ENCODE peak calls at places on chromosomes 12 and 14, in nine cellular contexts. M is activated T-helper 1 cell treated with anti-CD3 and anti-CD28 coated beads, Interleukin-12 subunit alpha, Interleukin-12 subunit beta, Interleukin-2, Interleukin-4 antibody, amounts not matched to agents 30 ng/mL and 10 ng/mL and 1 ng/mL, durations not matched to agents 14 hours and 24 hours and 36 hours; J is NCI-H1105 treated with DMSO at 0.1 percent for 48 hours; X is fibroblast of mammary gland; W is iPS-NIHi11; K is endothelial cell; V is HuH-7.5; D is NCI-H2081 treated with DMSO at 0.1 percent for 48 hours; L is neuronal stem cell. U is an unnamed sample.

GRCh38 chr14:55373784-55374725 is 37.6 kb downstream of the ATG14 start:
- DNase-seq in W (no peak), V (no peak), X (peak; percentile 53), K (no peak), D (no peak), J (no peak), M (peak; percentile 35), L (no peak), U (no peak)

GRCh38 chr12:123840765-123841425 is 78.8 kb downstream of the DNAH10 start:
- DNase-seq in W (no peak), J (no peak), M (no peak), V (no peak), D (no peak), L (no peak), X (no peak), K (no peak), U (no peak)

GRCh38 chr12:76881152-76881551 is 2.3 kb upstream of the CSRP2 start:
- DNase-seq in V (no peak), M (no peak), J (no peak), K (no peak), X (no peak), D (no peak), W (no peak), L (no peak), U (peak; percentile 63)

GRCh38 chr12:46209165-46209564 is 59.7 kb downstream of the SLC38A1 start:
- DNase-seq in W (no peak), V (no peak), K (no peak), D (no peak), X (peak; percentile 56), J (peak; percentile 56), M (no peak), L (no peak), U (peak; percentile 33)

GRCh38 chr12:62737615-62738014 is 197.3 kb downstream of the PPM1H start:
- DNase-seq in W (no peak), J (no peak), M (no peak), L (no peak), K (no peak), V (no peak), X (no peak), D (no peak), U (no peak)

GRCh38 chr12:110639336-110640178 is 25.6 kb downstream of the TCTN1 start:
- DNase-seq in X (peak; percentile 74), K (no peak), D (no peak), M (no peak), L (no peak), W (no peak), V (no peak), J (no peak), U (no peak)

GRCh38 chr12:57171668-57172067 is 24.2 kb upstream of the LRP1-AS start:
- DNase-seq in D (no peak), V (no peak), X (peak; percentile 94), M (no peak), L (no peak), W (no peak), K (no peak), J (no peak), U (no peak)

GRCh38 chr12:114438635-114439256 is 32.8 kb upstream of the TBX5 start:
- DNase-seq in L (no peak), M (no peak), K (no peak), X (no peak), J (no peak), V (no peak), D (no peak), W (no peak), U (no peak)

GRCh38 chr14:36817071-36817930 is 155.6 kb downstream of the PAX9 start:
- DNase-seq in V (no peak), W (no peak), L (no peak), M (no peak), K (no peak), J (no peak), X (no peak), D (no peak), U (peak; percentile 49)

GRCh38 chr12:92408072-92408900 is 262.6 kb upstream of the BTG1 start:
- DNase-seq in K (peak; percentile 39), W (peak; percentile 34), M (peak; percentile 37), J (peak; percentile 38), D (no peak), X (peak; percentile 50), L (no peak), V (peak; percentile 21), U (no peak)

GRCh38 chr12:66409195-66409871 is 107.0 kb downstream of the HELB start:
- DNase-seq in L (peak; percentile 21), K (peak; percentile 46), M (peak; percentile 20), V (no peak), W (no peak), J (peak; percentile 54), X (peak; percentile 81), D (no peak), U (no peak)

GRCh38 chr14:30450620-30451019 is 108.3 kb upstream of the G2E3 start:
- DNase-seq in X (no peak), W (no peak), D (peak; percentile 82), L (no peak), V (no peak), K (no peak), M (no peak), J (no peak), U (no peak)

GRCh38 chr12:51751657-51752056 is 96.9 kb downstream of the FIGNL2 start:
- DNase-seq in V (no peak), K (no peak), M (no peak), X (peak; percentile 14), J (no peak), W (no peak), D (no peak), L (no peak), U (no peak)

GRCh38 chr14:101235042-101235871 is 326.0 kb upstream of the DIO3 start:
- DNase-seq in J (peak; percentile 12), K (peak; percentile 88), L (peak; percentile 56), W (peak; percentile 91), D (no peak), X (peak; percentile 34), M (no peak), V (peak; percentile 71), U (no peak)

GRCh38 chr14:53409289-53409688 is 256.2 kb upstream of the DDHD1 start:
- DNase-seq in M (no peak), L (no peak), X (no peak), W (no peak), K (no peak), V (no peak), D (no peak), J (no peak), U (no peak)

GRCh38 chr12:7142057-7142644 is 12.0 kb downstream of the CLSTN3 start:
- DNase-seq in J (peak; percentile 41), L (peak; percentile 39), D (no peak), V (peak; percentile 67), W (peak; percentile 86), X (peak; percentile 53), K (peak; percentile 79), M (peak; percentile 32), U (no peak)

GRCh38 chr12:43336962-43337555 is 214.9 kb downstream of the ADAMTS20 start:
- DNase-seq in K (no peak), W (peak; percentile 26), J (peak; percentile 29), L (no peak), V (no peak), M (no peak), X (peak; percentile 74), D (no peak), U (no peak)

GRCh38 chr14:65506801-65507200 is 94.3 kb downstream of the FUT8 start:
- DNase-seq in W (peak; percentile 7), M (no peak), K (no peak), D (peak; percentile 50), V (no peak), L (no peak), X (no peak), J (peak; percentile 81), U (peak; percentile 85)

GRCh38 chr12:47361389-47362031 is 281.8 kb upstream of the AMIGO2 start:
- DNase-seq in D (no peak), X (no peak), W (no peak), K (peak; percentile 15), V (no peak), J (no peak), M (peak; percentile 52), L (no peak), U (no peak)

GRCh38 chr14:78567343-78567742 is 397.2 kb downstream of the NRXN3 start:
- DNase-seq in M (no peak), L (no peak), V (no peak), K (no peak), J (peak; percentile 42), D (no peak), X (peak; percentile 53), W (no peak), U (peak; percentile 90)

GRCh38 chr12:87405918-87406317 is 623.3 kb downstream of the C12orf50 start:
- DNase-seq in V (no peak), J (no peak), D (no peak), X (no peak), M (no peak), L (no peak), K (no peak), W (no peak), U (no peak)

GRCh38 chr12:14454098-14454907 is 88.8 kb downstream of the ATF7IP start:
- DNase-seq in W (peak; percentile 78), X (peak; percentile 46), V (peak; percentile 40), K (peak; percentile 51), J (peak; percentile 22), L (peak; percentile 30), M (peak; percentile 34), D (no peak), U (no peak)

GRCh38 chr12:114841557-114842251 is 157.7 kb upstream of the TBX3 start:
- DNase-seq in K (no peak), M (no peak), W (peak; percentile 53), X (no peak), D (no peak), L (no peak), V (no peak), J (peak; percentile 21), U (no peak)

GRCh38 chr14:57998731-57999130 is 132.8 kb upstream of the SLC35F4 start:
- DNase-seq in K (no peak), V (no peak), L (no peak), W (no peak), J (no peak), M (no peak), X (no peak), D (no peak), U (no peak)